ENCODE peak calls at places on chromosome 14, in seven cellular contexts. Z is mammary epithelial cell; M is activated CD4-positive, alpha-beta T cell treated with anti-CD3 and anti-CD28 coated beads for 4 hours; X is CD8-positive, alpha-beta memory T cell; D is prostate gland; N is left ventricle myocardium inferior; E is GM20000. L is an unnamed sample.

GRCh38 chr14:71380271-71380670 is 473.0 kb downstream of the PCNX1 start:
- DNase-seq in E (no peak), Z (no peak), N (no peak), D (no peak), M (no peak), X (no peak), L (peak)

GRCh38 chr14:105882626-105883025 is 356.2 kb downstream of the TMEM121 start:
- DNase-seq in D (no peak), X (no peak), Z (no peak), M (no peak), N (peak), E (no peak), L (no peak)

GRCh38 chr14:36365766-36366165 is 45.3 kb upstream of the MBIP start:
- DNase-seq in D (no peak), N (no peak), M (no peak), X (no peak), E (no peak), Z (no peak), L (no peak)

GRCh38 chr14:74571901-74572828 is 39.9 kb downstream of the LTBP2 start:
- DNase-seq in N (no peak), Z (peak), X (no peak), M (no peak), E (no peak), D (no peak), L (peak)

GRCh38 chr14:93010543-93011541 is 87.9 kb downstream of the CHGA start:
- DNase-seq in Z (no peak), E (no peak), N (no peak), M (no peak), X (no peak), D (no peak), L (no peak)

GRCh38 chr14:50318031-50318626 is 6.0 kb downstream of the DMAC2L start:
- DNase-seq in N (no peak), X (no peak), D (no peak), E (no peak), M (no peak), Z (peak), L (peak)

GRCh38 chr14:101954501-101954900 is 9.9 kb upstream of the DYNC1H1 start:
- DNase-seq in X (no peak), Z (no peak), E (no peak), N (no peak), D (no peak), M (no peak), L (no peak)

GRCh38 chr14:105419305-105420091 is at the start of gene MTA1:
- DNase-seq in E (peak), N (peak), M (peak), D (no peak), X (peak), Z (no peak), L (peak)

GRCh38 chr14:54606631-54607133 is 39.8 kb downstream of the SAMD4A start:
- DNase-seq in X (no peak), E (no peak), M (no peak), D (no peak), Z (peak), N (no peak), L (no peak)

GRCh38 chr14:101365329-101366158 is 195.8 kb upstream of the DIO3 start:
- DNase-seq in M (no peak), X (no peak), Z (no peak), N (no peak), E (no peak), D (no peak), L (no peak)

GRCh38 chr14:98501335-98501734 is 770.7 kb downstream of the BCL11B start:
- DNase-seq in Z (peak), N (no peak), X (no peak), D (no peak), E (no peak), M (no peak), L (peak)

GRCh38 chr14:88234442-88234841 is 88.6 kb downstream of the KCNK10 start:
- DNase-seq in D (no peak), E (no peak), Z (no peak), X (no peak), M (no peak), N (no peak), L (no peak)

GRCh38 chr14:99777956-99778355 is 15.3 kb upstream of the EML1 start:
- DNase-seq in D (no peak), Z (no peak), E (no peak), M (no peak), X (no peak), N (no peak), L (no peak)

GRCh38 chr14:92945959-92946846 is 23.3 kb downstream of the CHGA start:
- DNase-seq in D (peak), X (no peak), Z (peak), N (peak), E (no peak), M (no peak), L (peak)

GRCh38 chr14:23182372-23183014 is 967 bp downstream of the SLC7A8 start:
- DNase-seq in D (peak), N (no peak), X (no peak), Z (peak), M (peak), E (no peak), L (peak)

GRCh38 chr14:71206766-71207371 is 299.6 kb downstream of the PCNX1 start:
- DNase-seq in X (no peak), Z (peak), E (no peak), M (no peak), D (no peak), N (peak), L (peak)

GRCh38 chr14:44135972-44136371 is 371.1 kb downstream of the FSCB start:
- DNase-seq in Z (no peak), N (no peak), D (no peak), E (no peak), X (no peak), M (no peak), L (no peak)

GRCh38 chr14:56087824-56088571 is 30.2 kb upstream of the PELI2 start:
- DNase-seq in D (peak), Z (no peak), X (no peak), E (no peak), M (no peak), N (no peak), L (no peak)

GRCh38 chr14:76050797-76051392 is 65.3 kb downstream of the IFT43 start:
- DNase-seq in M (peak), D (peak), Z (peak), X (peak), E (peak), N (no peak), L (peak)

L was measured in epithelial cell of esophagus.